ENCODE peak calls at places on chromosomes 4 and X, in nine cellular contexts. P, W, B, J, Q, G, L, U and V are unnamed samples.

GRCh38 chrX:129678176-129678880 is 23.6 kb upstream of the APLN start:
- DNase-seq in W (peak; percentile 13), B (peak; percentile 29), P (peak; percentile 39), G (peak; percentile 20), L (peak; percentile 53), J (peak; percentile 72), U (peak; percentile 61), Q (no peak), V (peak; percentile 52)

GRCh38 chrX:24594531-24594930 is 52.6 kb downstream of the PCYT1B start:
- DNase-seq in B (no peak), L (no peak), U (no peak), P (no peak), J (no peak), G (no peak), Q (no peak), W (no peak), V (no peak)

GRCh38 chrX:386768-387575 is at the start of gene PPP2R3B:
- DNase-seq in G (peak; percentile 96), Q (peak; percentile 98), U (peak; percentile 99), L (peak; percentile 99), W (peak; percentile 98), J (peak; percentile 99), B (peak; percentile 99), P (peak; percentile 97), V (peak; percentile 99)

GRCh38 chr4:169492436-169493163 is 119.8 kb downstream of the NEK1 start:
- DNase-seq in U (peak; percentile 16), G (no peak), B (peak; percentile 60), Q (peak; percentile 18), W (peak; percentile 55), J (no peak), L (no peak), P (peak; percentile 62), V (peak; percentile 3)

GRCh38 chr4:40283968-40284367 is 51.2 kb upstream of the CHRNA9 start:
- DNase-seq in L (no peak), P (peak; percentile 46), G (no peak), Q (no peak), W (no peak), U (no peak), J (no peak), B (no peak), V (peak; percentile 75)

GRCh38 chr4:78417603-78418002 is 134.0 kb upstream of the ANXA3 start:
- DNase-seq in J (no peak), Q (no peak), B (no peak), U (no peak), P (no peak), W (no peak), G (no peak), L (no peak), V (no peak)

GRCh38 chr4:132934901-132935300 is 214.2 kb upstream of the PCDH10 start:
- DNase-seq in W (no peak), J (no peak), U (no peak), B (no peak), G (no peak), L (no peak), Q (no peak), P (no peak), V (no peak)

GRCh38 chrX:30781711-30782444 is 107.2 kb downstream of the TAB3 start:
- DNase-seq in U (no peak), W (no peak), J (no peak), L (no peak), G (no peak), Q (no peak), B (no peak), P (no peak), V (no peak)

GRCh38 chr4:40731792-40732245 is 17.9 kb upstream of the NSUN7 start:
- DNase-seq in U (peak; percentile 45), J (peak; percentile 59), W (no peak), Q (no peak), G (no peak), B (peak; percentile 4), P (peak; percentile 41), L (peak; percentile 75), V (no peak)

GRCh38 chrX:20066968-20067708 is 49.6 kb downstream of the MAP7D2 start:
- DNase-seq in B (peak; percentile 52), Q (peak; percentile 30), U (peak; percentile 22), L (no peak), J (no peak), P (peak; percentile 63), W (peak; percentile 59), G (no peak), V (no peak)

GRCh38 chrX:20060961-20061868 is 55.5 kb downstream of the MAP7D2 start:
- DNase-seq in L (no peak), B (no peak), Q (no peak), W (no peak), G (no peak), J (no peak), P (peak; percentile 56), U (peak; percentile 9), V (no peak)

GRCh38 chrX:20061869-20062254 is 54.8 kb downstream of the MAP7D2 start:
- DNase-seq in U (no peak), Q (peak; percentile 37), P (no peak), L (no peak), G (no peak), W (peak; percentile 51), B (peak; percentile 26), J (no peak), V (no peak)

GRCh38 chrX:20063153-20063552 is 53.6 kb downstream of the MAP7D2 start:
- DNase-seq in Q (no peak), U (no peak), P (no peak), W (no peak), J (no peak), B (no peak), G (no peak), L (no peak), V (no peak)

GRCh38 chrX:20063716-20064351 is 52.9 kb downstream of the MAP7D2 start:
- DNase-seq in L (no peak), P (peak; percentile 11), U (no peak), Q (peak; percentile 2), B (no peak), J (no peak), W (no peak), G (no peak), V (no peak)
- TF ChIP-seq CTCF in L (no peak), P (peak; percentile 22), U (no peak), Q (peak; percentile 25), B (peak; percentile 30), J (no peak), W (peak; percentile 27), G (no peak), V (no peak)

DNA sequence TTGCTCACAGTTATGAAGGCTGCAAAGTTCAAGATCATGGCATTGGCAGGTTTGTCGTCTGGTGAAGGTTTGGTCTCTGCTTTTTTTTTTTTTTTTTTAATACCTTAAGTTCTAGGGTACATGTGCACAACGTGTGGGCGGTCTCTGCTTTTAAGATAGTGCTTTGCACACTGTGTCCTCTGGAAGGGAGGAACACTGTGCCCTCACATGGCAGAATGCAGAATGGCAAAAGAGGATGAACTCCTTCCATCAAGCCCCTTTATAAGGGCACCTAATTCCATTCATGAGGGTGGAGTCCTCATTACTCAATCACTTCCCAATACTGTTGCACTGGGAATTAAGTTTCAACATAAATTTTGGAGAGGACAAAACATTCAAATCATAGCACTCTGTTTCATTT is 101.4 kb downstream of the GLRA2 start:
- DNase-seq in W (no peak), U (no peak), G (no peak), B (no peak), J (no peak), P (no peak), L (no peak), Q (no peak), V (no peak)
- TF ChIP-seq CTCF in W (no peak), U (no peak), G (no peak), B (no peak), J (no peak), P (no peak), L (no peak), Q (no peak), V (no peak)

GRCh38 chrX:131735127-131735526 is 191.3 kb downstream of the OR13H1 start:
- DNase-seq in Q (no peak), G (no peak), W (no peak), P (no peak), J (no peak), B (no peak), L (no peak), U (no peak), V (no peak)

GRCh38 chrX:131739823-131740222 is 195.9 kb downstream of the OR13H1 start:
- DNase-seq in L (no peak), W (no peak), G (no peak), P (no peak), J (no peak), B (no peak), U (no peak), Q (no peak), V (no peak)

GRCh38 chrX:131729295-131729694 is 185.4 kb downstream of the OR13H1 start:
- DNase-seq in P (peak; percentile 22), L (peak; percentile 88), J (no peak), Q (no peak), W (no peak), B (no peak), U (peak; percentile 89), G (peak; percentile 90), V (no peak)

DNA sequence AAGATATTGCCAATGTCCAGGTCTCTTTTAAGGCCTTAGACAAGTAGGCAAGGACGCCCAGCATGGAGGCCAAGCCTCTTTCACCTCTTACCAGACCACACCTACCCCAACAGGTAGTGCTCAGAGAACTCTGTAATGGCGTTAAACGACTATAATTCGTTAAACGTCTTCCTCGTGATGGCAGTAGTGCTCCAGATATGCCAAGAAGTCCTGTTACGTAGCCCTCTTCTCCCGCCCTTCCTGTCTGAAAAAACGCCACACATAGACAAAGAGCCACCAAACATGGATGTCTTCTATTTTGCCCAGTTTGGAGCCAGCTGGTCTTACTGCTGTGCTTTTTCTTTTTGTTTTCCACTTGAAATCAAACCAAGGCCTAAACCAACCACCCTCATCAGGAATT is 190.7 kb downstream of the OR13H1 start:
- DNase-seq in G (peak; percentile 87), P (peak; percentile 28), U (peak; percentile 85), L (peak; percentile 90), W (no peak), J (no peak), B (no peak), Q (no peak), V (peak; percentile 77)
- TF ChIP-seq CTCF in G (peak; percentile 17), P (no peak), U (no peak), L (no peak), W (no peak), J (no peak), B (no peak), Q (no peak), V (no peak)

GRCh38 chrX:103158317-103158621 is 56.6 kb upstream of the BEX4 start:
- DNase-seq in Q (no peak), P (no peak), B (no peak), G (no peak), L (no peak), W (no peak), J (no peak), U (no peak), V (no peak)

GRCh38 chrX:103153661-103154060 is 60.7 kb upstream of the NXF3 start:
- DNase-seq in L (no peak), B (no peak), G (no peak), P (no peak), Q (no peak), W (no peak), J (no peak), U (no peak), V (no peak)

GRCh38 chrX:103151799-103152198 is 58.9 kb upstream of the NXF3 start:
- DNase-seq in L (no peak), G (no peak), U (no peak), W (no peak), J (no peak), P (no peak), Q (no peak), B (no peak), V (no peak)

GRCh38 chrX:103155201-103155600 is 59.7 kb upstream of the BEX4 start:
- DNase-seq in B (peak; percentile 61), J (no peak), W (peak; percentile 63), G (no peak), P (no peak), L (no peak), Q (peak; percentile 20), U (no peak), V (no peak)

GRCh38 chrX:103157511-103158316 is 57.2 kb upstream of the BEX4 start:
- DNase-seq in U (no peak), G (no peak), W (peak; percentile 56), Q (peak; percentile 23), J (no peak), B (peak; percentile 71), L (peak; percentile 19), P (peak; percentile 11), V (no peak)
- TF ChIP-seq CTCF in U (peak; percentile 40), G (no peak), W (peak; percentile 69), Q (peak; percentile 33), J (peak; percentile 58), B (peak; percentile 57), L (peak; percentile 58), P (peak; percentile 45), V (peak; percentile 50)